ENCODE peak calls at places on chromosomes 13 and 19, in nine cellular contexts. V is fibroblast of villous mesenchyme, Y is fibroblast of pulmonary artery, D is uterus, M is upper lobe of right lung, W is BJ, T is right atrium auricular region, P is WTC11, O is neural progenitor cell. J is an unnamed sample.

GRCh38 chr13:50353651-50354415 is 338.6 kb downstream of the KCNRG start:
- DNase-seq in W (no peak), D (no peak), P (no peak), O (no peak), V (peak; percentile 63), T (no peak), M (no peak), Y (peak; percentile 20), J (no peak)

GRCh38 chr13:51286135-51287002 is 53.1 kb upstream of the SERPINE3 start:
- DNase-seq in O (peak; percentile 88), W (no peak), D (peak; percentile 79), T (peak; percentile 80), M (peak; percentile 88), P (peak; percentile 89), Y (peak; percentile 75), V (peak; percentile 67), J (peak; percentile 57)

GRCh38 chr19:55041627-55042343 is 3.7 kb upstream of the GP6 start:
- DNase-seq in V (no peak), D (no peak), O (no peak), T (no peak), M (peak; percentile 60), W (no peak), P (no peak), Y (no peak), J (no peak)

GRCh38 chr19:2969104-2969504 is 8.3 kb upstream of the TLE6 start:
- DNase-seq in D (peak; percentile 77), O (no peak), P (no peak), T (peak; percentile 91), Y (peak; percentile 80), M (no peak), W (no peak), V (peak; percentile 79), J (no peak)

GRCh38 chr13:79451500-79451962 is 29.4 kb upstream of the NDFIP2 start:
- DNase-seq in T (no peak), M (no peak), Y (peak; percentile 88), P (peak; percentile 19), O (no peak), W (peak; percentile 83), V (peak; percentile 73), D (no peak), J (peak; percentile 78)

GRCh38 chr13:21069561-21070004 is 8.2 kb upstream of the LATS2 start:
- DNase-seq in M (no peak), T (no peak), D (peak; percentile 54), W (peak; percentile 98), O (no peak), V (peak; percentile 99), Y (peak; percentile 98), P (no peak), J (no peak)

GRCh38 chr19:30087381-30088138 is 145.5 kb downstream of the URI1 start:
- DNase-seq in Y (no peak), W (no peak), M (peak; percentile 33), O (no peak), P (no peak), D (no peak), V (no peak), T (no peak), J (no peak)

GRCh38 chr19:58394821-58395219 is 636 bp upstream of the RNF225 start:
- DNase-seq in V (no peak), T (no peak), Y (no peak), P (no peak), W (no peak), M (no peak), O (no peak), D (no peak), J (no peak)

GRCh38 chr13:96091164-96091931 is 1.4 kb downstream of the HS6ST3 start:
- DNase-seq in W (no peak), M (peak; percentile 63), P (peak; percentile 53), Y (no peak), V (no peak), O (peak; percentile 59), T (no peak), D (peak; percentile 43), J (no peak)

GRCh38 chr19:15828121-15828620 is 12.7 kb upstream of the OR10H1 start:
- DNase-seq in D (no peak), T (no peak), O (no peak), V (no peak), W (no peak), P (no peak), M (no peak), Y (no peak), J (no peak)

GRCh38 chr13:46057251-46058015 is 4.9 kb upstream of the ZC3H13 start:
- DNase-seq in P (no peak), O (peak; percentile 31), Y (no peak), M (no peak), V (no peak), D (no peak), T (no peak), W (no peak), J (no peak)

GRCh38 chr13:84200971-84201370 is 318.7 kb upstream of the SLITRK1 start:
- DNase-seq in Y (no peak), D (no peak), P (no peak), W (no peak), V (no peak), M (no peak), T (no peak), O (no peak), J (no peak)

GRCh38 chr13:26483546-26483945 is 73.9 kb upstream of the WASF3 start:
- DNase-seq in O (no peak), P (no peak), M (no peak), W (no peak), T (no peak), Y (no peak), D (no peak), V (no peak), J (no peak)

GRCh38 chr19:50311723-50312635 is 17.2 kb downstream of the KCNC3 start:
- DNase-seq in D (no peak), O (peak; percentile 82), T (no peak), P (peak; percentile 82), W (no peak), Y (no peak), M (no peak), V (no peak), J (no peak)

GRCh38 chr13:103272770-103273169 is 206.6 kb upstream of the SLC10A2 start:
- DNase-seq in W (no peak), D (no peak), V (no peak), T (no peak), Y (no peak), P (no peak), M (no peak), O (no peak), J (no peak)

GRCh38 chr13:79741006-79741405 is 260.1 kb downstream of the NDFIP2 start:
- DNase-seq in V (peak; percentile 93), T (no peak), Y (peak; percentile 54), O (no peak), P (no peak), D (no peak), W (no peak), M (no peak), J (no peak)

GRCh38 chr13:86051134-86052103 is 252.2 kb upstream of the SLITRK6 start:
- DNase-seq in Y (peak; percentile 5), D (no peak), M (no peak), O (no peak), T (no peak), W (no peak), V (no peak), P (no peak), J (no peak)

GRCh38 chr13:86052141-86052540 is 252.9 kb upstream of the SLITRK6 start:
- DNase-seq in M (no peak), V (no peak), W (no peak), Y (no peak), P (no peak), D (no peak), O (no peak), T (no peak), J (no peak)
- TF ChIP-seq CTCF in M (no peak), V (no peak), W (no peak), Y (no peak), P (no peak), D (no peak), O (no peak), T (no peak), J (no peak)

DNA sequence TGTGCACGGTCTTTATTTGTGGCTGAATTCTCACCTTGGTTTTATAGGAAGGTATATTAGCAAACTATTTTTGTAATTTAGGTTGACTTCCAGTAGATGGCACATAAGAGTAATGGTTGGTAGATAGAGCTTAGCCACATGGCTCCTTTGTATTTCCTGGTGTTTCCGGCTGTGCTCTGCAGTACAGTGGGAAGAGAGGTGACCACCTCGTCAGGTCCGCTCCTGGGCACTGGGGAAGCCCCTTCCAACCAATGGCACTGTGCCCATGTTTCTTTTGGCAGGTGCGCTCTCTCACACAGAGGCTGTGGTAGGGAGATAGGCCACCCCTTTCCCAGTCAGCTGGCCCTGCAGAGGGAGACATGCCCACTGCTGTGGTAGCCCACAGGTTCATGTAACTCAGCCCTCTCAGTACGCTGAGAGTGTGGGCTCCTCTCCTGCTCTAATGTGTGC is 74.3 kb upstream of the ATP12A start:
- DNase-seq in D (no peak), P (no peak), W (no peak), T (no peak), V (peak; percentile 56), Y (peak; percentile 44), M (no peak), O (peak; percentile 36), J (no peak)
- TF ChIP-seq CTCF in D (no peak), P (no peak), W (peak; percentile 24), T (no peak), V (peak; percentile 39), Y (peak; percentile 28), M (peak; percentile 29), O (peak; percentile 46), J (peak; percentile 37)

GRCh38 chr13:33017410-33017929 is 1.2 kb downstream of the KL start:
- DNase-seq in D (peak; percentile 18), T (peak; percentile 83), Y (peak; percentile 71), V (peak; percentile 57), W (no peak), M (no peak), O (peak; percentile 54), P (peak; percentile 34), J (no peak)
- TF ChIP-seq CTCF in D (peak; percentile 47), T (peak; percentile 38), Y (peak; percentile 62), V (peak; percentile 50), W (no peak), M (peak; percentile 61), O (peak; percentile 55), P (peak; percentile 35), J (no peak)

GRCh38 chr13:37392389-37392788 is 206.2 kb downstream of the POSTN start:
- DNase-seq in O (no peak), W (no peak), T (no peak), D (no peak), M (no peak), V (no peak), Y (no peak), P (no peak), J (no peak)

DNA sequence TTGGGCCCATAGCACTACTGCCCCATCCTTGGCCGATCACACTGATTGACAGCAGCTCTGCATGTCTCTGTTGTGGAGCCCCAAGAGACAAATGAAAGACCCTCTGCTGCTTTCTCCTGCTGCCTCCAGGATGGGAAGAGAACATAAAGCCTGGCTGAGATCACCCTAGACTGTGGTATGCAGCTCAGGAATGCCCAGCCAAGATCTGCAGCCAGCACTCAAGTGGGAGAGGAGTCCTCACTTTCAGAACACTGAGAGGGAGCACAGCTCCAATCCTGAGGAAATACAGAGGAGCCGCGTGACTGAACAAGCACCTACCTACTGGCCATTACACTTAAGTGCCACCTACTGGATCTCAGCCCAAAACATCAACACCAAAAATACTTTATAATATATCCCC is 203.0 kb downstream of the POSTN start:
- DNase-seq in O (peak; percentile 3), M (no peak), P (no peak), T (no peak), W (no peak), Y (no peak), D (no peak), V (no peak), J (no peak)
- TF ChIP-seq CTCF in O (no peak), M (no peak), P (no peak), T (no peak), W (no peak), Y (no peak), D (no peak), V (no peak), J (no peak)